ENCODE peak calls at places on chromosome 14, in nine cellular contexts. One of them, this sample, is unnamed.

GRCh38 chr14:60508707-60509437 is at the start of gene SIX6:
- DNase-seq in islet precursor cell: peak
- DNase-seq in retina: peak
- DNase-seq in MCF 10A: no peak
- DNase-seq in Caco-2: no peak
- DNase-seq in NCI-H1092: peak
- DNase-seq in activated T-helper 1 cell treated with Interleukin-2 at 50 U/mL for 16 hours: no peak
- DNase-seq in nucleus accumbens: no peak
- DNase-seq in smooth muscle cell of the brain vasculature: peak
- DNase-seq in this sample: no peak

GRCh38 chr14:77903233-77903632 is 103.3 kb downstream of the ADCK1 start:
- DNase-seq in MCF 10A: no peak
- DNase-seq in activated T-helper 1 cell treated with Interleukin-2 at 50 U/mL for 16 hours: no peak
- DNase-seq in islet precursor cell: no peak
- DNase-seq in NCI-H1092: no peak
- DNase-seq in nucleus accumbens: no peak
- DNase-seq in smooth muscle cell of the brain vasculature: no peak
- DNase-seq in retina: no peak
- DNase-seq in Caco-2: no peak
- DNase-seq in this sample: no peak

GRCh38 chr14:56844603-56845002 is 34.3 kb upstream of the OTX2 start:
- DNase-seq in islet precursor cell: no peak
- DNase-seq in nucleus accumbens: no peak
- DNase-seq in Caco-2: no peak
- DNase-seq in MCF 10A: no peak
- DNase-seq in retina: peak
- DNase-seq in NCI-H1092: no peak
- DNase-seq in smooth muscle cell of the brain vasculature: no peak
- DNase-seq in activated T-helper 1 cell treated with Interleukin-2 at 50 U/mL for 16 hours: no peak
- DNase-seq in this sample: no peak

GRCh38 chr14:39107624-39108023 is 4.6 kb upstream of the SEC23A start:
- DNase-seq in retina: no peak
- DNase-seq in MCF 10A: peak
- DNase-seq in NCI-H1092: no peak
- DNase-seq in Caco-2: peak
- DNase-seq in activated T-helper 1 cell treated with Interleukin-2 at 50 U/mL for 16 hours: no peak
- DNase-seq in smooth muscle cell of the brain vasculature: no peak
- DNase-seq in nucleus accumbens: no peak
- DNase-seq in islet precursor cell: no peak
- DNase-seq in this sample: peak

GRCh38 chr14:37601849-37602248 is 6.4 kb downstream of the TTC6 start:
- DNase-seq in NCI-H1092: no peak
- DNase-seq in smooth muscle cell of the brain vasculature: no peak
- DNase-seq in retina: peak
- DNase-seq in MCF 10A: no peak
- DNase-seq in activated T-helper 1 cell treated with Interleukin-2 at 50 U/mL for 16 hours: no peak
- DNase-seq in islet precursor cell: no peak
- DNase-seq in nucleus accumbens: no peak
- DNase-seq in Caco-2: no peak
- DNase-seq in this sample: no peak

GRCh38 chr14:95353664-95354063 is 34.0 kb upstream of the CLMN start:
- DNase-seq in islet precursor cell: no peak
- DNase-seq in Caco-2: no peak
- DNase-seq in nucleus accumbens: no peak
- DNase-seq in retina: no peak
- DNase-seq in NCI-H1092: no peak
- DNase-seq in MCF 10A: no peak
- DNase-seq in smooth muscle cell of the brain vasculature: no peak
- DNase-seq in activated T-helper 1 cell treated with Interleukin-2 at 50 U/mL for 16 hours: no peak
- DNase-seq in this sample: no peak

GRCh38 chr14:78448483-78449094 is 278.4 kb downstream of the NRXN3 start:
- DNase-seq in activated T-helper 1 cell treated with Interleukin-2 at 50 U/mL for 16 hours: no peak
- DNase-seq in islet precursor cell: peak
- DNase-seq in NCI-H1092: peak
- DNase-seq in retina: peak
- DNase-seq in smooth muscle cell of the brain vasculature: no peak
- DNase-seq in MCF 10A: peak
- DNase-seq in nucleus accumbens: peak
- DNase-seq in Caco-2: peak
- DNase-seq in this sample: no peak

GRCh38 chr14:92459479-92460421 is 53.8 kb upstream of the RIN3 start:
- DNase-seq in NCI-H1092: no peak
- DNase-seq in retina: no peak
- DNase-seq in MCF 10A: no peak
- DNase-seq in islet precursor cell: peak
- DNase-seq in nucleus accumbens: no peak
- DNase-seq in smooth muscle cell of the brain vasculature: no peak
- DNase-seq in activated T-helper 1 cell treated with Interleukin-2 at 50 U/mL for 16 hours: no peak
- DNase-seq in Caco-2: no peak
- DNase-seq in this sample: no peak

GRCh38 chr14:105682956-105683570 is 156.7 kb downstream of the TMEM121 start:
- DNase-seq in NCI-H1092: no peak
- DNase-seq in islet precursor cell: no peak
- DNase-seq in Caco-2: no peak
- DNase-seq in activated T-helper 1 cell treated with Interleukin-2 at 50 U/mL for 16 hours: no peak
- DNase-seq in nucleus accumbens: no peak
- DNase-seq in smooth muscle cell of the brain vasculature: no peak
- DNase-seq in MCF 10A: no peak
- DNase-seq in retina: no peak
- DNase-seq in this sample: no peak

GRCh38 chr14:51248041-51248987 is 8.3 kb downstream of the TMX1 start:
- DNase-seq in islet precursor cell: no peak
- DNase-seq in NCI-H1092: no peak
- DNase-seq in smooth muscle cell of the brain vasculature: no peak
- DNase-seq in MCF 10A: no peak
- DNase-seq in activated T-helper 1 cell treated with Interleukin-2 at 50 U/mL for 16 hours: no peak
- DNase-seq in nucleus accumbens: no peak
- DNase-seq in retina: no peak
- DNase-seq in Caco-2: no peak
- DNase-seq in this sample: no peak

GRCh38 chr14:51138353-51139103 is 43.6 kb upstream of the TRIM9 start:
- DNase-seq in activated T-helper 1 cell treated with Interleukin-2 at 50 U/mL for 16 hours: no peak
- DNase-seq in NCI-H1092: no peak
- DNase-seq in Caco-2: no peak
- DNase-seq in nucleus accumbens: no peak
- DNase-seq in MCF 10A: no peak
- DNase-seq in retina: no peak
- DNase-seq in smooth muscle cell of the brain vasculature: no peak
- DNase-seq in islet precursor cell: no peak
- DNase-seq in this sample: no peak

GRCh38 chr14:39268393-39268792 is 34.7 kb downstream of the MIA2 start:
- DNase-seq in nucleus accumbens: no peak
- DNase-seq in Caco-2: no peak
- DNase-seq in MCF 10A: peak
- DNase-seq in activated T-helper 1 cell treated with Interleukin-2 at 50 U/mL for 16 hours: no peak
- DNase-seq in retina: no peak
- DNase-seq in NCI-H1092: no peak
- DNase-seq in smooth muscle cell of the brain vasculature: no peak
- DNase-seq in islet precursor cell: no peak
- DNase-seq in this sample: no peak

This sample was measured in NCI-H446 treated with DMSO at 0.1 percent for 48 hours.